ENCODE peak calls at places on chromosomes 2 and 18, in five cellular contexts. K, X, F, A and I are unnamed samples. For H3K9me3, the result is how much of the 10 kb centered on the place peaks cover.

GRCh38 chr2:137659616-137660015 is 304.7 kb upstream of the HNMT start:
- DNase-seq in F (no peak), X (no peak), K (no peak), A (no peak), I (no peak)

GRCh38 chr2:40434638-40435296 is 17.1 kb downstream of the SLC8A1 start:
- DNase-seq in X (no peak), K (no peak), F (no peak), A (no peak), I (no peak)

GRCh38 chr2:127864877-127865276 is 6.9 kb upstream of the POLR2D start:
- DNase-seq in X (no peak), A (no peak), F (no peak), K (peak), I (no peak)

GRCh38 chr2:44061876-44062275 is 66.1 kb upstream of the LRPPRC start:
- DNase-seq in X (no peak), F (no peak), A (no peak), K (no peak), I (no peak)

GRCh38 chr2:213846856-213847255 is 562.6 kb downstream of the SPAG16 start:
- DNase-seq in K (no peak), A (no peak), F (no peak), X (no peak), I (no peak)

GRCh38 chr2:24123212-24124002 is at the start of the genes FAM228B and PFN4:
- DNase-seq in K (peak), F (peak), A (peak), X (peak), I (peak)

GRCh38 chr2:160651416-160652200 is 158.0 kb upstream of the RBMS1 start:
- DNase-seq in A (no peak), K (no peak), F (no peak), X (no peak), I (no peak)

GRCh38 chr18:50313873-50314460 is 26.5 kb upstream of the CXXC1 start:
- DNase-seq in A (no peak), F (no peak), K (no peak), X (no peak), I (no peak)

GRCh38 chr2:238821391-238821790 is 26.5 kb upstream of the TWIST2 start:
- DNase-seq in A (no peak), K (no peak), F (no peak), X (no peak), I (no peak)

GRCh38 chr18:48754993-48755473 is 195.7 kb downstream of the SMAD7 start:
- DNase-seq in X (no peak), A (no peak), F (no peak), K (no peak), I (no peak)

GRCh38 chr2:27737676-27738348 is 33.7 kb upstream of the MRPL33 start:
- DNase-seq in A (no peak), X (no peak), F (no peak), K (peak), I (no peak)

GRCh38 chr18:58183226-58183625 is 139.2 kb downstream of the NEDD4L start:
- DNase-seq in A (no peak), K (no peak), X (no peak), F (no peak), I (no peak)

GRCh38 chr18:49630246-49630699 is 68.4 kb downstream of the LIPG start:
- DNase-seq in X (no peak), F (no peak), K (peak), A (no peak), I (no peak)

GRCh38 chr2:219593154-219593553 is 4.5 kb upstream of the STK11IP start:
- DNase-seq in K (no peak), A (no peak), F (no peak), X (no peak), I (no peak)

GRCh38 chr2:233244818-233245217 is 6.7 kb upstream of the ATG16L1 start:
- DNase-seq in K (no peak), F (no peak), X (no peak), A (no peak), I (no peak)

GRCh38 chr2:167406558-167406957 is 518.3 kb downstream of the XIRP2 start:
- DNase-seq in F (no peak), A (no peak), K (no peak), X (peak), I (no peak)

GRCh38 chr2:11646530-11646929 is 23.5 kb downstream of the NTSR2 start:
- DNase-seq in F (no peak), A (no peak), X (no peak), K (no peak), I (no peak)

GRCh38 chr2:229927817-229928321 is 5.6 kb downstream of the FBXO36 start:
- DNase-seq in F (no peak), X (no peak), K (no peak), A (no peak), I (no peak)

GRCh38 chr18:74499633-74500032 is 3.5 kb downstream of the CNDP2 start:
- DNase-seq in F (peak), X (peak), A (peak), K (peak), I (no peak)

GRCh38 chr18:11488175-11488574 is 121.2 kb upstream of the SLC35G4 start:
- DNase-seq in K (no peak), X (no peak), F (no peak), A (no peak), I (no peak)
- TF ChIP-seq CTCF in K (no peak), X (no peak), F (no peak), A (no peak), I (no peak)

DNA sequence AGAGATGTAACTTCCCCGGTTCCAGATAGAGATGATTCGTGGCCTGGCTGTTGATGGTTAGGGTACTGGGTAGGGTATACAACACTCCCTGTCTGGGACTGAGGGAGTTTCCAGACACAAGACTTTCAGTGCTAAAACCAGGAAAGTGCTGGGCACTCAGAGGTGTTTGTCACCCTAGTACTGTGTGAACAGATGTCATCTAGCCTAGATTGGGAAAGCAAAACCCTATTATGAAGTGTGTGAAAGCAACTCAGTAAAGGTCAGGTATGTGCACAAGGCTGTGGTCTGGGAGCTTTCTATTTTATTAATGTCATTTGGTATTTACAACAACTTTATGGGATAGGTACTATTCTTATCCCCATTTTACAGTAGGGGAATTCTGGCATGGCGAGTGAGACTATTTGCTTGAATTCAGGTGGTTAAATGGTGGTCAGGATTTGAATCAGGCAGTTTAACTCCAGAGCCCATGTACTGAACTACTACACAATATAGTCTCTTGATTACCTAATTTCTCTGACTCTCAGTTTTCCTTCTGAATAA is 2.6 kb downstream of the BZW1 start:
- DNase-seq in X (no peak), A (no peak), F (no peak), K (no peak), I (no peak)
- H3K27ac ChIP-seq in X (no peak), A (peak), F (no peak), K (no peak), I (no peak)

GRCh38 chr2:185511925-185512324 is 226.7 kb upstream of the FSIP2 start:
- DNase-seq in F (no peak), X (no peak), K (no peak), A (no peak), I (no peak)
- H3K9me3 ChIP-seq in F (under half), X (under half), K (under half), A (under half), I (under half)

DNA sequence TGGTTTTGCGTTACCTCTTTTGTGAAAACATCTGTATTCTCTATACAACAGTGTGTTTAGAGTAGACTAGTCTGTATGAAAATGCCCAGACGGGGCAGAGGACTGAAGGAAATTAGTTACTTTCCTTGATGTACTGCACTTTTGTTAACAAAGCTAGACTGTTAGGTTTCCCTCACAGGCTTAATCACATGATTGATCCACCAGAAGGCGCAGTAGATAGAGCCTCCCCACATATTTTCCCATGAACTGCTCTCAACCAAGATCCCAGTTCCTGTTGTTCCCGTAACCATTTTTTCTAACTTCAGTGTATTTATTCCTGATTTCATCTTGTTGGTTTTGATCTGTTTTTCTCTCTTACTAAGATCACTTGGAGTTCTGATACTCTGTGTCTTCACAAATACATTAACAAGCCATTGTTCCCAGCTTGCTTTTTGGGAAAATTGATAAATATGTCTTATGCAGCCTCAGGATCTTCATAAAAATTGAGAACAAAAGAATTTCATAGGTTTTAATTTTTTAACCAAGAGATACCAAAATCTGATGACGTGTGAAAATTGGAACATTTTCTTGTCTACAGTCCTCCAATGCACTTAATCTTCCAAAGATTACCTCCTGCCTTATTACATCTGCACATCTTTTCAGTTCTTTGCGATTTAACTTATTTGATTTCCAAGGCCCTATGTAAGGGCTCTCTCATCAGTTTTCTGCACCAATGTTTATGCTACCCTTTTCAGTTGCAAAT is 2.9 kb downstream of the MRPL35 start:
- DNase-seq in F (no peak), A (no peak), X (no peak), K (no peak), I (no peak)
- TF ChIP-seq CTCF in F (no peak), A (no peak), X (peak), K (no peak), I (no peak)

DNA sequence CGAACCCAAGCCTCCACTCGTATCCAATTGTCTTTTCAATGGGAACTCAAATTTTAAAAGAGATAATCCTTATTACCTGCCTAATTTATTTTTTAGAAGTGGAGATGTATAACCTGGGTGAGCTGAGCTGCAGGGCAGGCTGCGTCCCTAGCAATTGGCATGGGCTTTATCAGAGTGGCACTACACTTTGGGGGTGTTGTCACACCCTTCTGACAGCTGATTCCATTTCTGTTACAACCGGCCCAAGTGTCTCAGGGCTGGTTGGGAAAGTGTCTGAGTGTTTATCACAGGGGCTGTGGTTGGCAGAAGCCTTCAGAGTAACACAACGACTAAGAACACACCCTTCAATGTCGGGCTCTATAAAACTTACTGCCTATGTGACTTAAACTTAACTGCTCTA is 295.0 kb downstream of the SMAD2 start:
- DNase-seq in A (no peak), F (no peak), X (no peak), K (no peak), I (no peak)
- H3K27ac ChIP-seq in A (no peak), F (no peak), X (no peak), K (no peak), I (no peak)

DNA sequence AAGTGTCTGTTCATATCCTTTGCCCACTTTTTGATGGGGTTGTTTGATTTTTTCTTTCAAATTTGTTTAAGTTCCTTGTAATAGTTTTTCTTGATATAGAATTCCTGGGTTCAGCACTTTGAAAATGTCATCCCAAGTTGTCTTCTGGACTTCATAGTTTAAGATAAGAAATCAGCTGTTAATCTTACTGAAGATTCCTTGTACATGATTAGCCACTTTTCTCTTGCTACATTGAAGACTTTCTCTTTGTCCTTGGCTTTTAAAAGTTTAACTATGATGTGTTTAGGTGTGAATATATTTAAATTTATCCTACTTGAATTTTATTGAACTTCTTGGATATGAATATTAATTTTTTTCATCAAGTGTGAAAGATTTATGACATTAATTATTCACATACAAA is 387.2 kb upstream of the CWC22 start:
- DNase-seq in A (no peak), K (no peak), F (no peak), X (no peak), I (no peak)
- H3K9me3 ChIP-seq in A (under half), K (under half), F (under half), X (under half), I (under half)

DNA sequence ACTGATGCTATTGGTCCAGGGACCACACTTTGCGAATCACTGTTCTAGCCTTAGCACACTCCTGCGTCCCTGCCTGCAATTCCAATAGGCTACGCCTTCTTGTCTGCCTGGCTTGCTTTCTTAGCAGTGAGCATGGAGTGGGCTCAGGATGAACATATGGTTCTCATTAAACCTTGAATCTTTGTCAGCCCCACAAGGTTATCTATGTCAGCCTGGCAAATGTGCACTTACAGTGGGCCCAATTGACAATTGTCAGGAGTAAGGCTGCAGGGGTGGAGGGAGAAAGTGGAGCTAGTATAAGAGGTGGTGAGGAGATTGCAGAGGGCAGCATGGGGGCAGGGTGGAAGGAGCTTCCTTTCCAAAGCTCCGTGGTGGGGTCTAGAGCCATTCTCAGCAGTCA is 438.2 kb upstream of the ST6GAL2 start:
- DNase-seq in F (no peak), A (no peak), X (no peak), K (no peak), I (no peak)
- TF ChIP-seq CTCF in F (no peak), A (no peak), X (no peak), K (no peak), I (no peak)

DNA sequence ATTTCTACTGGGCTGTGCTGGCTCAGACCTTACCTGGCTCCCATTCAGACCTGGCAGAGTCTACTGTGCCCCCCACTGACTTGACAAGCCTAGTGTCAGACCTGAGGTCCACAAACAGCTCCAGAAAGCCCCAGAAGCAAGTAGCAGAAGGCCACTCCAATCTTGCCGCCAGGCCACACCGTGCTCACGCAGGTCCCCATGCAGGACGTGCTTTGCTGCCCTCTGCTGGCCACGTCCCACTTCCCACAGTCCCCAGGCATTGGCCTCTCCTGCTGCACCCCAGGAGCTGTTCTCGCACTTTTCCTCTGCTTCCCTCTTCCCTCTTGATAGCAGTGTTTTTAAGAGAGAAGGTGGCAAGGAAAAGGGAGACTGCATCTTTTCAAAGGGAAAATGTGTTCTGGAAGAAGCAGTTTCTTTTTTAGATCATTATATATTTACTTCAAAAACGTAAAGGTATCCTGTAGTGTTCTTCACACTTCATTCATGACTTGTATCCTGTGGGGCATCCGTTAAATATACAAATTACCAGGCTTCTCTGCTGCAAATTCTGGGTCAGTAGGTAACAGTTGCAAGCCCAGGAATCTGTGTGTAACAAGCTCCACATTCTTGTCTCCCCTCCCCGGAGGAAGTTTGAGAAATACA is 81.4 kb upstream of the PAPOLG start:
- DNase-seq in X (peak), A (peak), K (peak), F (peak), I (peak)
- H3K27ac ChIP-seq in X (no peak), A (no peak), K (no peak), F (no peak), I (no peak)